ENCODE peak calls at places on chromosomes 3 and 15, in four cellular contexts. E is PC-3, N is IMR-90, J is cardiac muscle cell. W is an unnamed sample. For H3K4me1, the result is how much of the 10 kb centered on the place peaks cover.

GRCh38 chr3:138465927-138466326 is 31.5 kb downstream of the ESYT3 start:
- DNase-seq in E (no peak), N (peak), J (peak), W (no peak)

GRCh38 chr15:72488558-72488957 is 14.4 kb downstream of the ARIH1 start:
- DNase-seq in E (no peak), N (no peak), J (no peak), W (no peak)

GRCh38 chr3:128546646-128547045 is 53.6 kb upstream of the GATA2 start:
- DNase-seq in E (no peak), N (no peak), J (no peak), W (no peak)

GRCh38 chr15:65916664-65917406 is 47.5 kb downstream of the RAB11A start:
- DNase-seq in E (peak), N (peak), J (peak), W (peak)

GRCh38 chr3:57559526-57559925 is 3.5 kb downstream of the PDE12 start:
- DNase-seq in E (peak), N (peak), J (peak), W (no peak)

GRCh38 chr3:172696357-172696756 is 14.5 kb downstream of the NCEH1 start:
- DNase-seq in E (no peak), N (no peak), J (no peak), W (no peak)

GRCh38 chr3:194133661-194134230 is 2.2 kb upstream of the HES1 start:
- DNase-seq in E (peak), N (peak), J (peak), W (no peak)

GRCh38 chr3:62259924-62260323 is 113.4 kb downstream of the FEZF2 start:
- DNase-seq in E (no peak), N (no peak), J (no peak), W (no peak)

GRCh38 chr15:50821476-50821875 is 56.0 kb upstream of the SPPL2A start:
- DNase-seq in E (no peak), N (no peak), J (no peak), W (no peak)

GRCh38 chr3:17412950-17413530 is 329.4 kb downstream of the TBC1D5 start:
- DNase-seq in E (peak), N (peak), J (peak), W (peak)

GRCh38 chr3:127739347-127740135 is 66.8 kb downstream of the ABTB1 start:
- DNase-seq in E (no peak), N (peak), J (peak), W (no peak)

GRCh38 chr3:140597364-140597763 is 80.5 kb upstream of the TRIM42 start:
- DNase-seq in E (no peak), N (no peak), J (no peak), W (no peak)

GRCh38 chr15:31345606-31346366 is 19.2 kb downstream of the KLF13 start:
- DNase-seq in E (no peak), N (no peak), J (no peak), W (no peak)

GRCh38 chr15:48946088-48946839 is 17.5 kb downstream of the SHC4 start:
- DNase-seq in E (peak), N (peak), J (peak), W (no peak)

GRCh38 chr3:39262842-39263241 is 17.0 kb downstream of the CX3CR1 start:
- DNase-seq in E (no peak), N (no peak), J (no peak), W (no peak)

GRCh38 chr3:180870008-180870733 is 42.3 kb upstream of the FXR1 start:
- DNase-seq in E (no peak), N (no peak), J (peak), W (no peak)

GRCh38 chr15:66707310-66708160 is 5.5 kb downstream of the SMAD6 start:
- DNase-seq in E (no peak), N (peak), J (peak), W (no peak)

GRCh38 chr3:129211772-129212171 is 28.1 kb upstream of the CNBP start:
- DNase-seq in E (peak), N (peak), J (peak), W (no peak)

DNA sequence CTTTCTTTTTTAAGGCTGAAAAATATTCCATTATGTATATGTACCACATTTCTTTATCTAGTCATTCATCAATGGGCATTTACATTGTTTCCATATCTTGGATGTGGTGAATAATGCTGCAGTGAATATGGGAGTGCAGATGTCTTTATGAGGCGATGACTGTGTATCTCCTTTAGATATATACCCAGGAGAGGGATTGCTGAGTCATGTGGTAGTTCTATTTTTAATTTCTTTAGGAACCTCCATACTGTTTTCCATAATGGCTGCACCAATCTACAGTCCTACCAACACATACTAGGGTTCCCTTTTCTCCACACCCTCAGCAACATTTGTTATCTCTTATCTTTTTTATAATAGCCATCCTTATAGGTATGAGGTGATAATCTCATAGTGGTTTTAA is 96.3 kb downstream of the LRRC28 start:
- DNase-seq in E (no peak), N (peak), J (peak), W (no peak)
- H3K4me1 ChIP-seq in E (under half), N (under half), J (under half), W (under half)

GRCh38 chr15:81281925-81282895 is 41.7 kb downstream of the STARD5 start:
- DNase-seq in E (no peak), N (no peak), J (no peak), W (no peak)

GRCh38 chr15:81281176-81281735 is 42.7 kb downstream of the STARD5 start:
- DNase-seq in E (no peak), N (no peak), J (no peak), W (no peak)

GRCh38 chr15:81285461-81285860 is 38.5 kb downstream of the STARD5 start:
- DNase-seq in E (no peak), N (no peak), J (no peak), W (no peak)

GRCh38 chr15:81282911-81283310 is 41.0 kb downstream of the STARD5 start:
- DNase-seq in E (no peak), N (no peak), J (no peak), W (no peak)

DNA sequence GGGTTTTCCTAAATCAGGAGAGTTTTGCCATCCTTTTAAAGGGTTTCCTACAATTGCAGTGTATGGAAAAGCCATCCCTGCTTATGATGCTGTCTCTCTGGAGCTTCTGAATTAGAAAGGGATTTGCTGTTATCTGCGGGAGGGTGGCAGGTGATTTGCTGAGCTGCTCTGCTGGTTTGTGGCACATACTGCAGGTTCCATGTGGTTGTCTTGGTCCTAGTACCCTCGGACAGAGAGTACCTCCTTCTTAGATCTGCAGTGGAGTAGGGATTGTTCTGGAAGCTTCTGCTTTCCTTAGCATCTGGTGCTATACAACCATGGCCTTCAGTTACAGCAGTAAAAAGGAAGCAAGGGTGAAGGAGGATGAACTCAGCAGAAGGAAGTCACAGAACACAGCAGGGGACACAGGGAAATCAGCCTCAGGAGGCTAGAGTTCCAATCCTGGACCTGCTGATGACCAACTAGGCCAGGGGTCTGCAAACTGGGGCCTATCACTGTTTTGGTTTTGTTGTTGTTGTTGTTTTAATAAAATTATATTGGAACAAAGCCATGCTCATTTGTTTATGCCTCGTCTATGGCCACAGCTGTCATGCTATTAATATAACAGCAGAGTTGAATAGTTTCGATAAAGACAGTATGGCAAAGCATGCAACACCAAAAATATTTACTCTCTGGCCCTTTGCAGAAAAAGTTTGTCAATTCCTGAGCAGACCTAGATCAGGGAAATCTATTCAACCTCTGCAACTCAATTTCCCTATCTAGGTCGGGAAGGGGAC is 39.5 kb downstream of the STARD5 start:
- DNase-seq in E (no peak), N (no peak), J (no peak), W (no peak)
- H3K4me3 ChIP-seq in E (no peak), N (no peak), J (no peak), W (no peak)

GRCh38 chr15:85543741-85544155 is 163.3 kb downstream of the AKAP13 start:
- DNase-seq in E (no peak), N (no peak), J (no peak), W (peak)
- H3K27ac ChIP-seq in E (peak), N (no peak), J (no peak), W (no peak)

GRCh38 chr15:92822216-92823144 is 77.6 kb upstream of the CHD2 start:
- DNase-seq in E (no peak), N (no peak), J (no peak), W (no peak)
- H3K4me1 ChIP-seq in E (under half), N (under half), J (half or more), W (under half)

GRCh38 chr3:42114130-42114529 is 23.0 kb downstream of the TRAK1 start:
- DNase-seq in E (no peak), N (no peak), J (no peak), W (no peak)
- H3K4me3 ChIP-seq in E (no peak), N (no peak), J (no peak), W (no peak)

DNA sequence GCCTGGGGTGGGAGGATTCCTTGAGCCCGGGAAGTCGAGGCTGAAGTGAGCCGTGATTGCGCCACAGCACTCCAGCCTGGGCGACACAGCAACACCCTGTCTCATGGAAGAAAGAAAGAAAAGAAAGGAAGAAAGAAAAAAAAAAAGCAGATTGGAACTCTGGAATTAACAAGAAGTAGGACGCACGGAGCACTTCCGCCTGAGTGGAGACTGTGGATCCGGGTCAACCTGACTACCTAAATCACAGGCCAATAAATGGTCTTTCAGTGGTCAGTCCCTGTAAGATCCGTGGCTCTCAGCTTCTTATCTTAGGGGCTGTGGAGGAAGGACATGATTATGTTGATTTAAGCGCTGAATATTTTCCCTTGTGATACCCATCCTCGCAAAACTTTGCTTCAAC is 2.4 kb upstream of the PPARG start:
- DNase-seq in E (no peak), N (no peak), J (no peak), W (no peak)
- H3K27ac ChIP-seq in E (no peak), N (no peak), J (no peak), W (no peak)

GRCh38 chr15:89459271-89460038 is 36.9 kb downstream of the RHCG start:
- DNase-seq in E (no peak), N (no peak), J (no peak), W (no peak)

GRCh38 chr15:89461386-89461785 is 35.0 kb downstream of the RHCG start:
- DNase-seq in E (no peak), N (no peak), J (no peak), W (no peak)

GRCh38 chr15:89463113-89463512 is 33.3 kb downstream of the RHCG start:
- DNase-seq in E (no peak), N (no peak), J (no peak), W (no peak)

GRCh38 chr15:89460048-89460447 is 36.3 kb downstream of the RHCG start:
- DNase-seq in E (no peak), N (no peak), J (no peak), W (no peak)

GRCh38 chr15:89462198-89462912 is 34.0 kb downstream of the RHCG start:
- DNase-seq in E (no peak), N (peak), J (peak), W (no peak)
- H3K4me1 ChIP-seq in E (under half), N (under half), J (under half), W (under half)

GRCh38 chr15:61839541-61839940 is 220.7 kb downstream of the VPS13C start:
- DNase-seq in E (no peak), N (peak), J (peak), W (no peak)

GRCh38 chr15:61832223-61832622 is 228.0 kb downstream of the VPS13C start:
- DNase-seq in E (no peak), N (no peak), J (no peak), W (no peak)

GRCh38 chr15:61835029-61835428 is 225.2 kb downstream of the VPS13C start:
- DNase-seq in E (no peak), N (no peak), J (no peak), W (no peak)

GRCh38 chr15:61834076-61834697 is 226.1 kb downstream of the VPS13C start:
- DNase-seq in E (peak), N (peak), J (peak), W (peak)

DNA sequence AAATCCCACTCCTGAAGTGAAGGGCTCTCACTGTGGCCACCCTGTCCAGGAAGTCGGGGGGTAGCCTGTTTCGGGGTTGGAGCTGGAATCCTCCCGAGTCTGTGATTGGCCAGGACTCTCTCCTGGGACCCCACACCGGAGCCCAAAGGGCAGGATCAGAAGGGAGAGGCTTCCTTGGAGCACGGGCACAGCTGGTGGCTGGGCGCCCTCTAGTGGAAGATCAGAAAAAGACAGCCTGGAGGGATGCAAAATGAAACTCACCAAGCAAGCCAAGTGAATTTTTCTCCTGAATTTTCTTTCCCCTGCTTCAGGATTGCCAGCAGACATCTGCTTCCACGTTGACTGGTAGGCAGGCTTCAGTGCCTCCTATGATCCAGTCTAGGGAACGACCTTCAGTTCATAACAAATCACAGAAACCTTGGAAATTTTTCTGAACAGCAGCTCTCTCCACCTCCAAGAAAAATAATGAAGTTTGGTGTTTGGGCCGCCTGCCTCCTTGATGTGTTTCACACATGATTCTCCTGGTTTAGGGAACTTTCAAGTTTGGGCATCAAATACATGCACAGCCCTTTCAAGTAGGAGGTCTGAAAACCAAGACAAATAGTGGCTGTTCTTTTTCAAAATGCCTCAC is 224.7 kb downstream of the VPS13C start:
- DNase-seq in E (peak), N (peak), J (peak), W (peak)
- H3K4me3 ChIP-seq in E (no peak), N (no peak), J (no peak), W (no peak)